ENCODE peak calls at places on chromosomes 1 and 21, in nine cellular contexts. U is upper lobe of left lung, M is spleen, T is K562, C is stomach, J is HCT116, K is breast epithelium, B is transverse colon, H is H1. N is an unnamed sample.

GRCh38 chr1:164709108-164709507 is 150.1 kb downstream of the PBX1 start:
- DNase-seq in U (no peak), M (no peak), T (no peak), C (no peak), J (no peak), K (no peak), B (no peak), H (no peak), N (no peak)

GRCh38 chr1:233945573-233945972 is 41.1 kb downstream of the SLC35F3 start:
- DNase-seq in U (no peak), M (no peak), T (no peak), C (no peak), J (peak), K (no peak), B (no peak), H (no peak), N (no peak)

GRCh38 chr1:212637902-212638301 is 29.3 kb downstream of the ATF3 start:
- DNase-seq in U (no peak), M (no peak), T (no peak), C (no peak), J (no peak), K (no peak), B (no peak), H (no peak), N (peak)

GRCh38 chr21:19031956-19032355 is 628.4 kb upstream of the TMPRSS15 start:
- DNase-seq in U (no peak), M (no peak), T (no peak), C (peak), J (no peak), K (no peak), B (no peak), H (no peak), N (no peak)

GRCh38 chr1:107196973-107197562 is 56.2 kb downstream of the NTNG1 start:
- DNase-seq in U (no peak), M (no peak), T (peak), C (no peak), J (peak), K (no peak), B (peak), H (peak), N (no peak)

GRCh38 chr1:241167121-241167619 is 189.8 kb downstream of the RGS7 start:
- DNase-seq in U (no peak), M (no peak), T (no peak), C (no peak), J (no peak), K (no peak), B (no peak), H (no peak), N (no peak)

GRCh38 chr1:71364236-71364635 is 283.4 kb upstream of the ZRANB2 start:
- DNase-seq in U (no peak), M (no peak), T (no peak), C (no peak), J (no peak), K (no peak), B (no peak), H (no peak), N (no peak)

GRCh38 chr1:196733091-196733970 is 41.3 kb upstream of the CFHR3 start:
- DNase-seq in U (no peak), M (no peak), T (no peak), C (no peak), J (no peak), K (no peak), B (no peak), H (no peak), N (no peak)

GRCh38 chr1:91349524-91349923 is 55.1 kb downstream of the HFM1 start:
- DNase-seq in U (no peak), M (no peak), T (no peak), C (no peak), J (no peak), K (no peak), B (no peak), H (no peak), N (no peak)

DNA sequence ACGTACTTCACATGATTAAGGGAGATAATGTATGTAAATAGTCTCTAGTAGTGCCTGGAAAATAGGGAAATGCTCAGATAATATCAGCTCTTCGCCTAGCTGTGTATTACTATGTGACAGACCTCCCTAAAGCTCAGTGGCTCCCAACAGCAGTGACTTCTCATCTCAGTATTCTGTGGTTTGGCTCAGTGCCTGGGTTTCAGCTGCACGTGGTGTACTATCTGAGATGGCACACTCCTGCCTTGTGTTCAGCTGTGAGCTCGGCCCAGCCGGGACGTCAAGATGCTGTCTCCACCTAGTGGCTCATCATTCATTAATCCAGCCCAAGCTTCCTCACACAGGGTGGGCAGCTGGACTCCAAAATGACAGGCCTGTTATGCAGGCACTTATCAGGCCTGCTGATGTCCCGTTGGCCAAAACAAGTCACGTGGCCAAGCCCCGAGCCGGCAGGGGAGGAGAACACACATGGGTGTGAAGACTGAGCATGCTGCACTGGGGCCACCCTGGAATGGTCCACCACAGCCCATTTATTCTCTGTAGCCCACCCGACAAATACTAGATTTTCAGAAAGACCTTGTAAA is 17.8 kb downstream of the SLFNL1 start:
- DNase-seq in U (peak), M (peak), T (peak), C (peak), J (peak), K (peak), B (peak), H (no peak), N (peak)
- TF ChIP-seq POLR2AphosphoS5 in U (peak), M (peak), T (peak), C (peak), J (peak), K (peak), B (peak), H (no peak), N (no peak)

GRCh38 chr1:85624361-85624760 is 43.8 kb downstream of the CCN1 start:
- DNase-seq in U (no peak), M (no peak), T (no peak), C (no peak), J (no peak), K (no peak), B (no peak), H (no peak), N (no peak)

GRCh38 chr1:85626818-85627217 is 46.3 kb downstream of the CCN1 start:
- DNase-seq in U (no peak), M (no peak), T (no peak), C (no peak), J (no peak), K (no peak), B (no peak), H (no peak), N (no peak)

GRCh38 chr1:85623061-85623471 is 42.5 kb downstream of the CCN1 start:
- DNase-seq in U (no peak), M (no peak), T (no peak), C (no peak), J (no peak), K (no peak), B (no peak), H (no peak), N (no peak)

GRCh38 chr1:85629532-85629920 is 49.0 kb downstream of the CCN1 start:
- DNase-seq in U (no peak), M (no peak), T (no peak), C (no peak), J (no peak), K (no peak), B (no peak), H (no peak), N (no peak)

DNA sequence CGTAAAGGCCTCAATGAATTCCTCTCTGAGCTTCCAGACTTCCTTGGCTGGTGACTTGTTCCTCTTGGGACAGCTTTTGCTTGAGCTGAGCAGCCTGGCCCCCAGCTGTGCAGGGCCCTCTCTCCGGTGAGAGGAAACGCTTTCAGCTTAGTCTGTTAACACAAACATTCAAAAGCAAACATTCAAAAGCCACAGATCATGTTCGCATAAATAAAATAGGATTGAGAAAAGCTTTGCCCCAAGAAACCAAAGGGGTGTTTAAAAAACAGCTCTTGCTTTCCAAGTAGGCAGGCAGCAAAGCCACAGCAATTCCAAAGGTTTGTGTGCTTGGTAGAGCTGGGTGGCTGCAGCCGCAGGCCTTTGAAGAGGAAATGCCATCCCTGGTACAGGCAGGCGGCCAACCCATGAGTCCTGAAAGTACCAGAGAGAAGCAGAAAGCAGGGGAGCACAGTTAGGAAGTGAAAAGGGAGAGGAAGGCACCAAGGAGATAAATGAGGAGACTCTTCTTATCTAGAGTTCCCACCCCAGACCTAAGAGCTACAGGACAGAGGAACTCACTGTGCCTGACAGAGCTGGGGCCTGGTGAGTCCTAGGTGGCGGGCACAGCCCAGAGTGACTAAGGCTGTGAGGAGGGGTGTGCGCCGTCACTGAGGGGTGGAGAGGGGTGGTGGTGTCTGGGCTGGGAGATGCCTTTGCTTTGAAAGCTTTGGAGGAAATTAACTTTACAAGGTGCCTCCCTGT is 48.4 kb downstream of the CCN1 start:
- DNase-seq in U (peak), M (no peak), T (peak), C (peak), J (peak), K (peak), B (peak), H (no peak), N (no peak)
- TF ChIP-seq POLR2A in U (no peak), M (no peak), T (no peak), C (no peak), J (no peak), K (no peak), B (no peak), H (no peak), N (no peak)

GRCh38 chr1:1862905-1863547 is 27.9 kb downstream of the GNB1 start:
- DNase-seq in U (no peak), M (peak), T (no peak), C (no peak), J (no peak), K (no peak), B (no peak), H (no peak), N (no peak)

GRCh38 chr1:1853593-1854257 is 37.2 kb downstream of the GNB1 start:
- DNase-seq in U (no peak), M (no peak), T (no peak), C (no peak), J (no peak), K (no peak), B (no peak), H (no peak), N (no peak)

GRCh38 chr1:1861339-1861730 is 29.6 kb downstream of the GNB1 start:
- DNase-seq in U (no peak), M (no peak), T (no peak), C (no peak), J (no peak), K (no peak), B (no peak), H (no peak), N (no peak)

GRCh38 chr1:1857096-1857703 is 33.7 kb downstream of the GNB1 start:
- DNase-seq in U (peak), M (peak), T (no peak), C (peak), J (no peak), K (no peak), B (no peak), H (no peak), N (no peak)

GRCh38 chr1:1858382-1859086 is 32.4 kb downstream of the GNB1 start:
- DNase-seq in U (peak), M (peak), T (peak), C (peak), J (no peak), K (no peak), B (peak), H (no peak), N (peak)
- H3K4me3 ChIP-seq in U (peak), M (no peak), T (no peak), C (no peak), J (no peak), K (peak), B (no peak), H (no peak), N (peak)

GRCh38 chr21:25459365-25459764 is 147.9 kb downstream of the MRPL39 start:
- DNase-seq in U (no peak), M (no peak), T (no peak), C (no peak), J (no peak), K (no peak), B (no peak), H (no peak), N (no peak)

GRCh38 chr21:25457411-25457810 is 149.9 kb downstream of the MRPL39 start:
- DNase-seq in U (no peak), M (no peak), T (no peak), C (no peak), J (no peak), K (no peak), B (no peak), H (no peak), N (no peak)

GRCh38 chr21:25459993-25460392 is 147.3 kb downstream of the MRPL39 start:
- DNase-seq in U (no peak), M (no peak), T (no peak), C (no peak), J (no peak), K (no peak), B (no peak), H (no peak), N (no peak)

GRCh38 chr21:25457946-25458345 is 149.3 kb downstream of the MRPL39 start:
- DNase-seq in U (no peak), M (no peak), T (no peak), C (no peak), J (no peak), K (no peak), B (no peak), H (no peak), N (no peak)

DNA sequence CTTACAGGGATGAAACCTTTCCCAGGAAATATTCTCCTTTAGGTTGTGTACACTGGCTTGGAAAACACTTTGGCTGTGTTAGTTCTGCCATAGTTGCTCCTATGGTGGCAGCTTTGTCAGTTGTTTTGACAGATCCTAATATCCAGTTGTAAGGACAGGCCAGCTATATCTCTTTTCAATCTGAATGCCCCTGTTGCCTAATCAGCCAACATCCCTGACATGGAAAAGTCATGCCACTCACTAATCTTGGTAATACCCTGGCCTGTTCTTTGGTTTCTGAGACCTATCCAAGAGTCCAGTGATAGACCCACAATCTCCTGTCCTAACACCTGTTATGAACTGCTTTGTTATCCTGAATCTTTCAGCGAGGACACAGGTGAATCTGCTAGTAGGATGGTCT is 148.8 kb downstream of the MRPL39 start:
- DNase-seq in U (no peak), M (no peak), T (no peak), C (no peak), J (no peak), K (no peak), B (no peak), H (no peak), N (no peak)
- TF ChIP-seq POLR2AphosphoS5 in U (no peak), M (no peak), T (no peak), C (no peak), J (no peak), K (no peak), B (no peak), H (no peak), N (no peak)

DNA sequence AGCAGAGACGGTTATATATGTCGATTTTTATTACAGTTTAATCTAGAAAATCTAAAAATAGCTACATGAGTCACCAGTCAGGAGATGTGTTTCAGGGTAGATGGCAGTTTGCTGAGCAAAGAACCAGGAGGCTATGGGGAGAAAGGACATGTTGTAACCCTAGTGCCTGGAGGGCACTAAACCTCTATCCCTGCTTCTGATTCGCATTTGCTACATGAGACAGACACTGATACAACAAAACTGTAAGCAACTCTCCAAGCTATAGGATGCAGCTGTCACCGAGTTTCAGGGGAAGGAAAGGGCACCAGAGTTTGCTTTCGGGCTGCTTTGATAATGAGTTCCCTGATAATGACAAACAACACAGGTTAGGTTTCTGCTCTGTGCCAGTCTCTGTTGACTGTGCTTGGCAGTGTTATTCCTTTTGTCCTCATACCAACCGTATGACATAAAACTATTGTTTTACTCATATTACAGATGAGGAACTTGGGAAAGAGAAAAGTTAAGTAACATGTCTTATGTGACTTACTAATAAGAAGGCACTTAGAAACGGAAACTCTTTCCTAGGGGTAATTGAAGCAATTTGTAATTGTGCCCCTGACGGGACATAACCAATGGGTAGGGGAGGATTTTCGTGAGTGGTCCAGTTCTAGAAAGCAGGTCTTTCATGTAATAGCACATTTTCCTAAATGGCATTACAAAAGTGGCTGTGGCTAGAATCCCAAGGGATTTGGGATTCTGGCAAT is 43.1 kb downstream of the C1orf198 start:
- DNase-seq in U (no peak), M (no peak), T (no peak), C (peak), J (no peak), K (no peak), B (no peak), H (peak), N (no peak)
- TF ChIP-seq POLR2A in U (no peak), M (no peak), T (no peak), C (no peak), J (no peak), K (no peak), B (no peak), H (no peak), N (no peak)

DNA sequence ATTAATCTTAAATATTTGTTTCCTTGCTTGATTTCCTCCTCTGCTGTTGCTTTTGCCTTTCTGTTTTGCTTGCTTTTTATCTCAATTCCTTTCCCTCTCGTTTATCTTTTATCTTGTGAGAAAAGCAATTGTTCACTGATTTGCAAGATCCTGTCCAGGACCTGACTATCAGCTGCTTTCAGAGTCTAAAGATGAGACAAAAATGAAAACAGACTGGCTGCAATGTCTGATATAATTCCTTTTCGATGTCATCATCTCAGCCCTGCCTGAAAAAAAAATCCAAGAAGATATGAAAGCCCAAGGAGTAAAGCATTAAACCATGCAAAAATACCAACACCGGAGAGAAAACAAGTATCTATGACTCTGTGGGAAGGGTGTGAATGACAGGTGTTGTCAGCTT is 225.5 kb downstream of the PATJ start:
- DNase-seq in U (no peak), M (no peak), T (no peak), C (no peak), J (no peak), K (no peak), B (no peak), H (no peak), N (no peak)
- H3K4me3 ChIP-seq in U (no peak), M (no peak), T (no peak), C (no peak), J (no peak), K (no peak), B (no peak), H (no peak), N (no peak)

DNA sequence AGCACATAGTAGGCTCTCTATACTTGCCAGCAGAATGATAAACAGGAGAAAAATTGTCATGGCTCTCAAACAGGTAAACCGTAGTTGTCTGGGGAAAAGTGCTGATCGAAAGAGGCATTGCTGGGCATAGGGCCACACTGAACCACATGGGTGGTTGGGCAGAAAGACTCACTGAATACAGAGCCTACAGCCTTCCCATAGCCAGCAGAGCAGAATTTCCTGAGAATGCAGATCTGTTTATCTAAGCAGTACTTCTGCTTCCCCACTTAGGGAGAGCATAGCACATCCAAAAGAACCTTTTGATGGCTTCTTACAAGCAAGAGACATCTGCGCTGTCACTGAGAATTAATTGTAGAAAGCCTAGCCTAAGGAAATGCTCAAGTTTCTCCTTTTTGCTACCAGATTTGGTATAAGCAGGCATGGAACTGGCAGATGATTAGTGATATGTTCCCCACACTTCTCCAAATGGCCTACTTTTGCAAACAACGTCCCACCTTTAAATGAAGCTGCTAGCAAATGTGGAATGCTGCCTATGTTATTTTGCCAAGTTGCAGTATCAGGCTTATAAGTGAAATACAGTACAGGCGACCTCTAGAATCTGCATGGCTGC is 13.0 kb upstream of the KLHDC8A start:
- DNase-seq in U (no peak), M (no peak), T (no peak), C (peak), J (no peak), K (no peak), B (no peak), H (no peak), N (no peak)
- TF ChIP-seq POLR2AphosphoS5 in U (no peak), M (no peak), T (no peak), C (no peak), J (no peak), K (no peak), B (no peak), H (no peak), N (no peak)

N was measured in suprapubic skin.